ENCODE peak calls at places on chromosomes 7 and 10, in eight cellular contexts. N is NB4, O is brain microvascular endothelial cell, D is colonic mucosa, Z is GM06990, S is heart left ventricle, M is transverse colon, P is aorta. H is an unnamed sample.

GRCh38 chr7:44977304-44977858 is 1.4 kb downstream of the MYO1G start:
- DNase-seq in N (peak), O (no peak), D (no peak), Z (peak), S (no peak), M (no peak), P (peak), H (peak)

GRCh38 chr10:60573342-60573741 is 183.7 kb upstream of the ANK3 start:
- DNase-seq in N (no peak), O (peak), D (no peak), Z (peak), S (no peak), M (no peak), P (no peak), H (no peak)

GRCh38 chr7:94656925-94657731 is 1.2 kb upstream of the SGCE start:
- DNase-seq in N (peak), O (peak), D (peak), Z (peak), S (no peak), M (no peak), P (no peak), H (no peak)

GRCh38 chr10:31030800-31031199 is 865 bp downstream of the ZNF438 start:
- DNase-seq in N (peak), O (no peak), D (no peak), Z (no peak), S (no peak), M (no peak), P (no peak), H (no peak)

GRCh38 chr7:150631866-150632864 is at the start of gene GIMAP6:
- DNase-seq in N (peak), O (no peak), D (no peak), Z (no peak), S (peak), M (peak), P (no peak), H (no peak)

GRCh38 chr10:119667562-119668328 is 16.6 kb downstream of the BAG3 start:
- DNase-seq in N (peak), O (peak), D (no peak), Z (no peak), S (peak), M (peak), P (peak), H (peak)

GRCh38 chr7:116674508-116675173 is 2.6 kb downstream of the MET start:
- DNase-seq in N (no peak), O (no peak), D (no peak), Z (no peak), S (no peak), M (no peak), P (no peak), H (no peak)

GRCh38 chr7:40538281-40538680 is 403.5 kb downstream of the SUGCT start:
- DNase-seq in N (peak), O (no peak), D (no peak), Z (no peak), S (no peak), M (no peak), P (no peak), H (no peak)

GRCh38 chr7:157446322-157446721 is 109.5 kb downstream of the DNAJB6 start:
- DNase-seq in N (no peak), O (no peak), D (no peak), Z (no peak), S (no peak), M (no peak), P (peak), H (no peak)

GRCh38 chr7:134731616-134732015 is 47.8 kb upstream of the CALD1 start:
- DNase-seq in N (no peak), O (no peak), D (no peak), Z (no peak), S (no peak), M (no peak), P (no peak), H (no peak)

GRCh38 chr7:132857703-132858102 is 224.2 kb downstream of the CHCHD3 start:
- DNase-seq in N (no peak), O (no peak), D (no peak), Z (no peak), S (no peak), M (no peak), P (no peak), H (no peak)

GRCh38 chr10:4892681-4893080 is 66.7 kb downstream of the AKR1E2 start:
- DNase-seq in N (no peak), O (no peak), D (no peak), Z (no peak), S (no peak), M (no peak), P (no peak), H (no peak)

GRCh38 chr7:111011500-111011899 is 79.4 kb upstream of the LRRN3 start:
- DNase-seq in N (no peak), O (peak), D (no peak), Z (no peak), S (no peak), M (no peak), P (no peak), H (no peak)

GRCh38 chr7:116210345-116211005 is at the start of gene TES:
- DNase-seq in N (no peak), O (no peak), D (peak), Z (peak), S (peak), M (peak), P (peak), H (peak)

GRCh38 chr10:133258066-133258817 is 18.4 kb downstream of the ADAM8 start:
- DNase-seq in N (peak), O (no peak), D (peak), Z (peak), S (peak), M (peak), P (no peak), H (peak)

GRCh38 chr10:52951819-52952218 is 179.2 kb upstream of the MBL2 start:
- DNase-seq in N (peak), O (peak), D (peak), Z (no peak), S (peak), M (peak), P (no peak), H (peak)

GRCh38 chr7:17320102-17320497 is 21.6 kb downstream of the AHR start:
- DNase-seq in N (no peak), O (no peak), D (no peak), Z (no peak), S (no peak), M (no peak), P (no peak), H (no peak)

GRCh38 chr7:50653997-50654425 is 88.8 kb upstream of the DDC start:
- DNase-seq in N (no peak), O (peak), D (peak), Z (no peak), S (peak), M (peak), P (peak), H (no peak)

DNA sequence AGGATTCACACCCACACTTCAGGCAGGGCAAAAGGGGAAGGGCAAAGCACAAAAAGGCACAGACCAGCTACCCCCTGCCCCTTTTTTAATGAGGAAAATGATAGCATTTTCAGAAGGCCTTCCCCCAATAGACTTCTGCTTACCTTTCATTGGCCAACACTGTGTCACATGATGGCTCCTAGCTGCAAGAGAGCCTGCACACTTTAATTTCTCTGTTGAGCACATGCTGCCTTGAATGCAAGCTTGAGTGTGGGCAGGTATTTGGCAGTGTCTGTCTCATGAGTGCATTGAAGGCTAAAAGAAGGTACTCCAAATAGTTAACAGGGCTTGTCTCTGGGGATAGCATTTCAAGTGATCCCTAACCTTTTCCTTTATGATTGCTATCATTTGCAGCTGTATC is 175.4 kb upstream of the NFE2L3 start:
- DNase-seq in N (no peak), O (no peak), D (no peak), Z (no peak), S (no peak), M (no peak), P (no peak), H (no peak)
- H3K4me3 ChIP-seq in N (no peak), O (no peak), D (no peak), Z (no peak), S (no peak), M (no peak), P (no peak), H (no peak)

DNA sequence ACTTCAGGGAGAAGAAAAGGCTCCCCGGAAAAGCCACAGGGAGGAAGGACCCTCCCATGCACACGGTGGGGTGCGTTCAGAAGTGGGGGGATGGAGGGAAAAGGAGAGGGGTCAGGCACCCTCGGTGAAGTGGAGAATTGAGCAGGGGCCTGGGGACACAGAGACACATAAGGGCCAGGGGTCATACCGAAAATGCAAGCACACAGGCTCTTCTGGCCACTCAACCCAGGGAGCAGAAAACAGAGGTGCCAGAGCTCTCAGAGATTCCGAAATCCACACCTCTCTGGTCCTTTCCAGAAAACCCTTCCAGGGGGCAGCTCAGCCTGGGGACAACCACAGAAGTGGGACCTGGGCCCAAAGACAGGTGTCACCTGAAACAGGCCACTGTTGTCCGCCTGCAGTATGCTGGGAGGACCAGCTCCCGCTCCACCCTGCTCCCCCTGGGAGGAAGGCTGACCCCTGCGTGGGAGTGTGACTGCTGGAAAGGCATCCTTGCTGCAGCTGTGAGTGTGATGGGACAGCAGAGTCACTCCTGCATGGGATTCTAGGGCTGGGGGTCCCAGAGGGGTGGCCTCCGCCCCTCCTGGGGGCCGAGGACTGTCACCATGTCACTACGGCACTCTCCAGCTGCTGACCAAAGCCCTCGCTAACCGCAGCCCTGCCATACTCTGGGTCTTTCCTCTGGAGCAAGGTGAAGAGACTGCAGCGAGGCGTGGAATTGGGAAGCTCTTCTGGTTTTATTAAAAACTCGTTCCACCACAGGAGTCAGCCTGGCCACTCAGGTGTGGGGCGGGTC is 63.1 kb downstream of the TMEM209 start:
- DNase-seq in N (no peak), O (no peak), D (peak), Z (no peak), S (no peak), M (no peak), P (no peak), H (no peak)
- H3K4me3 ChIP-seq in N (no peak), O (peak), D (peak), Z (no peak), S (peak), M (peak), P (peak), H (peak)

GRCh38 chr10:33195608-33196376 is 138.7 kb downstream of the NRP1 start:
- DNase-seq in N (no peak), O (no peak), D (no peak), Z (no peak), S (no peak), M (no peak), P (no peak), H (no peak)

GRCh38 chr10:33193867-33194521 is 140.5 kb downstream of the NRP1 start:
- DNase-seq in N (peak), O (peak), D (peak), Z (no peak), S (no peak), M (peak), P (no peak), H (no peak)

GRCh38 chr10:33198610-33199009 is 135.9 kb downstream of the NRP1 start:
- DNase-seq in N (no peak), O (no peak), D (no peak), Z (no peak), S (no peak), M (no peak), P (no peak), H (no peak)

GRCh38 chr10:33196377-33196706 is 138.1 kb downstream of the NRP1 start:
- DNase-seq in N (no peak), O (no peak), D (no peak), Z (no peak), S (no peak), M (no peak), P (no peak), H (no peak)

DNA sequence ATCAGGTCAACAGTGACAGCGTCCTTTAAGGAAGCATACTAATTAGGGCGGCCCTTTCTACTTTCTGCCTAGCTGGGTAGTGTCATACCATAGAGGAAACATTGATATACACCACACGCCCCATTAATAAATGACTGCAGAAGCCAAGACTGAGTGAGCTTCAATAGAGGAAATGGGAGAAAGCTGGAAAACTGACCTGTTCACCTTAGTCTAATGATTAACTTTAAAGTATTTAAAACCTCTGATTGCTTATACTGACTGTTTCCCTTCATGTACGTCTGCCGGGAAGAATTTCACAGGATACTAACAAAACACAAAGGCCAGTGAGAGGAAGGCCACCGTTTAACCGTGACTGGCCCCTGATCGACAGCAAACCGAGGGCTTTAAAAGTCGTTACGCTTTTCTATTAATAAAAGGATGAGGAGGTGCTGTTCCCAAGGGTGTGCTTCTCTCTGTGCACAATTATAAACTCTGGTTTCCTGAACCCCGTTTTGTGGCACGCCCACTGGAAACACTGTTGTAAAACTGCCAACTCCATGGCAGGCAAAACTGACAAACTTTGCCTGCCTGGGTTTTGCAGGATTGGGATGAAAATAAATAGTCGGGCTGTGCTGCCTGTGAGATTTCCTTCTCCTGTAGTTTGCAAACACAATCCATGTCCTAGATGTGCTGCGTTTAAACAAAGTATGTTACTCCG is 137.6 kb downstream of the NRP1 start:
- DNase-seq in N (no peak), O (no peak), D (peak), Z (no peak), S (no peak), M (peak), P (no peak), H (no peak)
- H3K4me3 ChIP-seq in N (no peak), O (no peak), D (peak), Z (no peak), S (peak), M (peak), P (no peak), H (peak)

GRCh38 chr10:24209421-24209770 is 458 bp downstream of the KIAA1217 start:
- DNase-seq in N (no peak), O (peak), D (no peak), Z (peak), S (no peak), M (no peak), P (no peak), H (no peak)
- H3K4me3 ChIP-seq in N (no peak), O (peak), D (peak), Z (peak), S (peak), M (peak), P (peak), H (peak)